ENCODE peak calls at places on chromosomes 2 and 18, in seven cellular contexts. X is right cardiac atrium, T is cardiac septum, W is heart left ventricle, Q is GM10248, A is osteocyte, Z is uterus. J is an unnamed sample.

GRCh38 chr2:169928463-169928864 is 101.2 kb downstream of the UBR3 start:
- DNase-seq in T (no peak), Q (peak; percentile 31), W (no peak), Z (no peak), A (no peak), X (no peak), J (peak; percentile 6)

GRCh38 chr2:189097934-189098333 is 81.6 kb downstream of the COL5A2 start:
- DNase-seq in A (no peak), Q (no peak), Z (no peak), W (no peak), X (no peak), T (no peak), J (no peak)

GRCh38 chr2:234802845-234803171 is 149.0 kb upstream of the SH3BP4 start:
- DNase-seq in A (no peak), T (no peak), X (no peak), Q (no peak), Z (no peak), W (no peak), J (no peak)

GRCh38 chr18:27808678-27809077 is 368.3 kb downstream of the CDH2 start:
- DNase-seq in Q (no peak), Z (no peak), X (no peak), W (no peak), T (no peak), A (no peak), J (peak; percentile 82)

GRCh38 chr18:51514128-51514527 is 316.6 kb upstream of the MEX3C start:
- DNase-seq in Z (no peak), W (no peak), Q (no peak), X (no peak), A (no peak), T (no peak), J (no peak)

GRCh38 chr2:128452536-128453530 is 134.2 kb upstream of the HS6ST1 start:
- DNase-seq in Z (no peak), Q (no peak), A (peak; percentile 63), T (peak; percentile 33), X (peak; percentile 14), W (peak; percentile 3), J (no peak)

GRCh38 chr2:223945755-223946154 is 620 bp upstream of the WDFY1 start:
- DNase-seq in T (no peak), Q (no peak), A (no peak), X (no peak), Z (no peak), W (no peak), J (no peak)

GRCh38 chr2:3211256-3211970 is 166.2 kb downstream of the EIPR1 start:
- DNase-seq in Q (no peak), T (peak; percentile 56), W (no peak), A (peak; percentile 70), Z (no peak), X (no peak), J (no peak)

GRCh38 chr2:104850322-104851184 is 3.4 kb upstream of the POU3F3 start:
- DNase-seq in Q (no peak), Z (no peak), X (no peak), T (no peak), W (no peak), A (no peak), J (no peak)

GRCh38 chr2:38409136-38409903 is 32.2 kb upstream of the ATL2 start:
- DNase-seq in Q (peak; percentile 48), Z (peak; percentile 52), T (no peak), W (no peak), A (no peak), X (peak; percentile 64), J (peak; percentile 34)

GRCh38 chr2:240069846-240070245 is 16.5 kb upstream of the OR6B3 start:
- DNase-seq in A (no peak), T (no peak), Q (no peak), W (no peak), X (no peak), Z (no peak), J (no peak)

GRCh38 chr2:199315299-199316179 is 142.2 kb downstream of the SATB2 start:
- DNase-seq in T (no peak), W (no peak), Q (no peak), A (no peak), X (no peak), Z (no peak), J (peak; percentile 39)

GRCh38 chr2:106075038-106075437 is 119.1 kb downstream of the UXS1 start:
- DNase-seq in Q (no peak), A (no peak), Z (no peak), X (no peak), T (no peak), W (no peak), J (no peak)

GRCh38 chr18:78810706-78811105 is 168.9 kb upstream of the SALL3 start:
- DNase-seq in Z (no peak), W (no peak), Q (no peak), A (no peak), T (no peak), X (no peak), J (no peak)

GRCh38 chr18:32040936-32041335 is 22.3 kb downstream of the RNF125 start:
- DNase-seq in Q (no peak), Z (no peak), T (no peak), X (no peak), W (no peak), A (no peak), J (peak; percentile 49)

GRCh38 chr2:239116456-239117246 is 268.8 kb downstream of the TWIST2 start:
- DNase-seq in Q (no peak), A (no peak), X (peak; percentile 48), Z (no peak), W (no peak), T (no peak), J (no peak)

GRCh38 chr2:97355887-97356286 is 233.8 kb downstream of the ANKRD36B start:
- DNase-seq in A (no peak), Z (no peak), X (peak; percentile 11), T (no peak), W (no peak), Q (no peak), J (no peak)

GRCh38 chr2:189096769-189097447 is 82.7 kb downstream of the COL5A2 start:
- DNase-seq in Z (no peak), T (no peak), W (no peak), Q (no peak), A (no peak), X (no peak), J (no peak)

GRCh38 chr2:8514748-8515389 is 167.0 kb upstream of the ID2 start:
- DNase-seq in T (peak; percentile 4), A (no peak), Z (no peak), Q (peak; percentile 77), W (no peak), X (no peak), J (no peak)

GRCh38 chr18:58394046-58394445 is 234.8 kb downstream of the ALPK2 start:
- DNase-seq in Q (no peak), A (no peak), Z (no peak), T (no peak), X (no peak), W (no peak), J (no peak)

GRCh38 chr2:191894681-191895147 is 47.8 kb upstream of the CAVIN2 start:
- DNase-seq in Z (no peak), X (no peak), Q (no peak), T (no peak), W (no peak), A (no peak), J (no peak)

GRCh38 chr2:67782443-67782842 is 280.4 kb downstream of the C1D start:
- DNase-seq in A (no peak), T (no peak), Z (peak; percentile 25), W (peak; percentile 28), Q (no peak), X (no peak), J (peak; percentile 5)

GRCh38 chr2:64133354-64133753 is 10.9 kb downstream of the PELI1 start:
- DNase-seq in A (no peak), W (no peak), T (no peak), X (no peak), Z (no peak), Q (no peak), J (no peak)

GRCh38 chr2:159140070-159140774 is 146.3 kb downstream of the WDSUB1 start:
- DNase-seq in A (no peak), X (no peak), Q (no peak), T (no peak), W (no peak), Z (no peak), J (peak; percentile 88)

GRCh38 chr2:18119883-18120282 is 241.4 kb downstream of the KCNS3 start:
- DNase-seq in A (no peak), Q (no peak), Z (no peak), T (no peak), X (peak; percentile 58), W (no peak), J (peak; percentile 24)

GRCh38 chr18:54774423-54774822 is 53.9 kb upstream of the RAB27B start:
- DNase-seq in W (no peak), T (no peak), Q (no peak), X (no peak), A (no peak), Z (no peak), J (no peak)

GRCh38 chr2:30037016-30037415 is 109.8 kb upstream of the YPEL5 start:
- DNase-seq in W (no peak), Q (no peak), A (peak; percentile 3), Z (no peak), T (no peak), X (no peak), J (no peak)

GRCh38 chr18:38576915-38577314 is 1011.3 kb upstream of the CELF4 start:
- DNase-seq in Q (no peak), Z (no peak), X (no peak), T (no peak), W (no peak), A (no peak), J (no peak)

GRCh38 chr18:74368901-74369705 is 53.5 kb downstream of the C18orf63 start:
- DNase-seq in Z (no peak), A (no peak), T (no peak), Q (no peak), X (no peak), W (no peak), J (no peak)

GRCh38 chr2:209523778-209524362 is 100.0 kb downstream of the MAP2 start:
- DNase-seq in A (no peak), T (no peak), X (no peak), Z (no peak), W (no peak), Q (no peak), J (no peak)

GRCh38 chr2:201235865-201236811 is 24.2 kb upstream of the CASP8 start:
- DNase-seq in T (no peak), X (peak; percentile 67), A (no peak), Z (peak; percentile 44), Q (peak; percentile 39), W (peak; percentile 60), J (peak; percentile 63)

GRCh38 chr18:54531402-54532065 is 59.5 kb upstream of the DYNAP start:
- DNase-seq in X (no peak), A (no peak), Z (no peak), T (no peak), Q (no peak), W (no peak), J (no peak)

GRCh38 chr2:198127627-198128026 is 323.2 kb downstream of the PLCL1 start:
- DNase-seq in A (no peak), X (peak; percentile 53), Q (peak; percentile 42), T (peak; percentile 78), Z (peak; percentile 21), W (peak; percentile 50), J (peak; percentile 28)

J was measured in MV-4-11.